ENCODE peak calls at places on chromosomes 4 and X, in eight cellular contexts. Q is mesendoderm, M is epithelial cell of esophagus, T is HuH-7, G is astrocyte of the spinal cord, I is Right ventricle myocardium inferior, F is posterior vena cava, N is head of caudate nucleus. V is an unnamed sample.

GRCh38 chr4:141246683-141247429 is 26.2 kb downstream of the ZNF330 start:
- DNase-seq in Q (peak), M (peak), T (no peak), G (peak), I (no peak), F (no peak), N (no peak), V (no peak)

GRCh38 chr4:22677780-22678179 is 15.0 kb upstream of the GBA3 start:
- DNase-seq in Q (no peak), M (no peak), T (no peak), G (no peak), I (no peak), F (no peak), N (no peak), V (no peak)

GRCh38 chrX:117532339-117532738 is 584.3 kb downstream of the KLHL13 start:
- DNase-seq in Q (no peak), M (no peak), T (no peak), G (no peak), I (no peak), F (no peak), N (no peak), V (no peak)

GRCh38 chr4:159047478-159048165 is 55.3 kb upstream of the RAPGEF2 start:
- DNase-seq in Q (peak), M (peak), T (peak), G (no peak), I (no peak), F (no peak), N (no peak), V (no peak)

GRCh38 chr4:22997358-22998224 is 304.9 kb downstream of the GBA3 start:
- DNase-seq in Q (no peak), M (no peak), T (no peak), G (no peak), I (no peak), F (no peak), N (no peak), V (no peak)

GRCh38 chr4:85741921-85742591 is 267.1 kb downstream of the ARHGAP24 start:
- DNase-seq in Q (no peak), M (no peak), T (no peak), G (no peak), I (peak), F (peak), N (peak), V (peak)

GRCh38 chr4:73589887-73590801 is 30.1 kb downstream of the RASSF6 start:
- DNase-seq in Q (peak), M (no peak), T (no peak), G (no peak), I (no peak), F (no peak), N (no peak), V (no peak)

GRCh38 chr4:156971168-156971601 is 414 bp downstream of the PDGFC start:
- DNase-seq in Q (no peak), M (no peak), T (no peak), G (no peak), I (no peak), F (peak), N (peak), V (peak)

GRCh38 chr4:188042191-188042590 is 46.6 kb downstream of the ZFP42 start:
- DNase-seq in Q (no peak), M (no peak), T (no peak), G (no peak), I (no peak), F (no peak), N (no peak), V (no peak)

GRCh38 chrX:133575501-133575900 is 160.2 kb upstream of the GPC4 start:
- DNase-seq in Q (no peak), M (peak), T (no peak), G (no peak), I (no peak), F (no peak), N (no peak), V (no peak)

GRCh38 chr4:3269105-3269927 is 20.4 kb downstream of the MSANTD1 start:
- DNase-seq in Q (no peak), M (no peak), T (no peak), G (no peak), I (peak), F (peak), N (no peak), V (no peak)

GRCh38 chr4:69360271-69360670 is 80.0 kb downstream of the UGT2B28 start:
- DNase-seq in Q (no peak), M (no peak), T (no peak), G (no peak), I (no peak), F (no peak), N (no peak), V (no peak)

GRCh38 chr4:1009647-1010521 is 1.5 kb upstream of the FGFRL1 start:
- DNase-seq in Q (peak), M (peak), T (no peak), G (peak), I (peak), F (peak), N (peak), V (no peak)

GRCh38 chr4:3502941-3503936 is 29.0 kb downstream of the LRPAP1 start:
- DNase-seq in Q (no peak), M (no peak), T (no peak), G (no peak), I (peak), F (no peak), N (no peak), V (no peak)

GRCh38 chr4:106266201-106266600 is 49.8 kb downstream of the TBCK start:
- DNase-seq in Q (peak), M (peak), T (peak), G (peak), I (no peak), F (no peak), N (no peak), V (peak)

GRCh38 chrX:114800719-114801118 is 216.7 kb downstream of the IL13RA2 start:
- DNase-seq in Q (no peak), M (peak), T (no peak), G (peak), I (no peak), F (no peak), N (peak), V (no peak)

GRCh38 chrX:130772313-130773140 is 130.5 kb downstream of the ENOX2 start:
- DNase-seq in Q (peak), M (peak), T (no peak), G (peak), I (no peak), F (no peak), N (no peak), V (no peak)

GRCh38 chr4:114041117-114041475 is 61.6 kb upstream of the ARSJ start:
- DNase-seq in Q (peak), M (no peak), T (no peak), G (peak), I (no peak), F (no peak), N (no peak), V (no peak)

GRCh38 chrX:37454537-37455285 is 105.5 kb downstream of the PRRG1 start:
- DNase-seq in Q (peak), M (peak), T (no peak), G (peak), I (no peak), F (no peak), N (no peak), V (no peak)